ENCODE peak calls at places on chromosome 5, in six cellular contexts. L is activated effector memory CD4-positive, alpha-beta T cell treated with anti-CD3 and anti-CD28 coated beads, Interleukin-2, amount 50 U/mL, for 16 hours; K is naive thymus-derived CD8-positive, alpha-beta T cell; T is neural crest cell; N is GDM1; S is KG1. A is an unnamed sample.

GRCh38 chr5:41196197-41196596 is 17.1 kb downstream of the C6 start:
- DNase-seq in N (no peak), S (no peak), K (no peak), L (no peak), T (no peak), A (no peak)

GRCh38 chr5:57171818-57172465 is 1.9 kb upstream of the GPBP1 start:
- DNase-seq in S (no peak), T (no peak), K (no peak), N (no peak), L (peak), A (no peak)

GRCh38 chr5:386432-387341 is 56.3 kb upstream of the EXOC3 start:
- DNase-seq in K (no peak), N (no peak), S (no peak), T (no peak), L (peak), A (no peak)

GRCh38 chr5:154194348-154195329 is 4.1 kb downstream of the GALNT10 start:
- DNase-seq in N (no peak), K (no peak), L (no peak), T (no peak), S (no peak), A (no peak)

GRCh38 chr5:95958308-95959014 is 3.2 kb downstream of the ELL2 start:
- DNase-seq in L (no peak), K (no peak), T (no peak), N (no peak), S (no peak), A (no peak)

GRCh38 chr5:66848749-66849641 is 252.8 kb downstream of the MAST4 start:
- DNase-seq in L (no peak), N (no peak), T (no peak), S (no peak), K (no peak), A (no peak)

GRCh38 chr5:57004800-57005199 is 52.9 kb upstream of the MIER3 start:
- DNase-seq in S (no peak), K (no peak), T (no peak), L (no peak), N (no peak), A (no peak)

GRCh38 chr5:146249801-146250200 is 46.4 kb downstream of the RBM27 start:
- DNase-seq in S (no peak), N (no peak), T (no peak), L (no peak), K (no peak), A (peak)

GRCh38 chr5:106367281-106367680 is 1303.5 kb downstream of the EFNA5 start:
- DNase-seq in L (no peak), S (no peak), N (no peak), T (no peak), K (no peak), A (no peak)

GRCh38 chr5:134371834-134372340 is 518 bp downstream of the UBE2B start:
- DNase-seq in L (peak), S (no peak), T (peak), N (no peak), K (peak), A (peak)

GRCh38 chr5:140481758-140482157 is 65.7 kb upstream of the EIF4EBP3 start:
- DNase-seq in K (no peak), L (no peak), S (no peak), N (no peak), T (no peak), A (no peak)

GRCh38 chr5:149367249-149367971 is 9.6 kb downstream of the PCYOX1L start:
- DNase-seq in L (peak), N (peak), S (no peak), T (peak), K (peak), A (peak)

GRCh38 chr5:179166886-179167841 is 107.0 kb downstream of the ZNF354C start:
- DNase-seq in L (peak), K (peak), S (peak), T (peak), N (peak), A (peak)

GRCh38 chr5:4563400-4563799 is 576.7 kb upstream of the ADAMTS16 start:
- DNase-seq in S (no peak), N (no peak), L (no peak), T (peak), K (no peak), A (no peak)

GRCh38 chr5:139379626-139380449 is 3.3 kb downstream of the SLC23A1 start:
- DNase-seq in S (no peak), K (no peak), L (peak), T (no peak), N (no peak), A (no peak)

GRCh38 chr5:14105717-14106435 is 37.3 kb upstream of the TRIO start:
- DNase-seq in L (no peak), S (no peak), N (no peak), T (no peak), K (no peak), A (no peak)

GRCh38 chr5:34499001-34499734 is 157.0 kb upstream of the RAI14 start:
- DNase-seq in K (no peak), T (no peak), S (peak), N (no peak), L (no peak), A (peak)

GRCh38 chr5:174531782-174532191 is 192.6 kb upstream of the MSX2 start:
- DNase-seq in S (no peak), K (no peak), T (no peak), L (no peak), N (peak), A (peak)

GRCh38 chr5:151098185-151098813 is 17.5 kb upstream of the TNIP1 start:
- DNase-seq in N (peak), T (no peak), S (no peak), L (no peak), K (no peak), A (peak)

GRCh38 chr5:55694152-55694830 is 17.8 kb downstream of the SLC38A9 start:
- DNase-seq in K (peak), S (no peak), T (no peak), L (no peak), N (no peak), A (peak)

GRCh38 chr5:168766038-168766700 is 187.0 kb upstream of the PANK3 start:
- DNase-seq in K (no peak), S (no peak), N (no peak), T (no peak), L (no peak), A (no peak)

GRCh38 chr5:111755942-111756353 is 1.0 kb downstream of the NREP start:
- DNase-seq in N (peak), L (no peak), T (no peak), S (no peak), K (no peak), A (peak)

GRCh38 chr5:38790891-38791290 is 54.9 kb upstream of the OSMR start:
- DNase-seq in L (no peak), K (no peak), T (no peak), S (no peak), N (no peak), A (no peak)

GRCh38 chr5:91373016-91373415 is 10.1 kb downstream of the ARRDC3 start:
- DNase-seq in T (no peak), K (no peak), L (no peak), S (no peak), N (no peak), A (no peak)

GRCh38 chr5:143008809-143009521 is 238.8 kb downstream of the ARHGAP26 start:
- DNase-seq in K (peak), T (no peak), N (no peak), L (peak), S (no peak), A (peak)

GRCh38 chr5:10648806-10649517 is 85.1 kb downstream of the ANKRD33B start:
- DNase-seq in T (no peak), S (no peak), N (no peak), L (no peak), K (no peak), A (no peak)

GRCh38 chr5:165805756-165806155 is 2300.3 kb downstream of the MAT2B start:
- DNase-seq in N (no peak), K (no peak), T (no peak), S (no peak), L (no peak), A (no peak)

GRCh38 chr5:141245250-141245717 is at the start of gene PCDHB15:
- DNase-seq in N (no peak), S (no peak), L (no peak), K (peak), T (peak), A (peak)

GRCh38 chr5:96324708-96325107 is 108.3 kb downstream of the PCSK1 start:
- DNase-seq in S (no peak), K (no peak), L (no peak), T (no peak), N (no peak), A (no peak)

GRCh38 chr5:116271432-116271831 is 186.6 kb downstream of the COMMD10 start:
- DNase-seq in K (no peak), T (no peak), N (no peak), L (no peak), S (no peak), A (no peak)

GRCh38 chr5:173003360-173003759 is 19.8 kb downstream of the ATP6V0E1 start:
- DNase-seq in K (no peak), S (no peak), L (peak), T (no peak), N (no peak), A (no peak)

A was measured in KBM-7.